ENCODE peak calls at places on chromosome 9, in seven cellular contexts. L, T, F, V, Y, P and Z are unnamed samples.

GRCh38 chr9:7243838-7244237 is 486.1 kb downstream of the KDM4C start:
- DNase-seq in L (no peak), T (no peak), F (no peak), V (no peak), Y (no peak), P (no peak), Z (no peak)

GRCh38 chr9:19379697-19380046 is 364 bp downstream of the RPS6 start:
- DNase-seq in L (peak), T (peak), F (no peak), V (peak), Y (peak), P (peak), Z (no peak)

GRCh38 chr9:91536211-91536691 is 112.6 kb upstream of the NFIL3 start:
- DNase-seq in L (no peak), T (no peak), F (peak), V (no peak), Y (peak), P (no peak), Z (peak)

GRCh38 chr9:91179237-91180138 is 182.2 kb downstream of the AUH start:
- DNase-seq in L (no peak), T (no peak), F (peak), V (peak), Y (no peak), P (no peak), Z (no peak)

GRCh38 chr9:14062449-14063187 is 251.3 kb downstream of the NFIB start:
- DNase-seq in L (no peak), T (no peak), F (peak), V (peak), Y (no peak), P (no peak), Z (no peak)

GRCh38 chr9:135661801-135662560 is 1.1 kb upstream of the LCN9 start:
- DNase-seq in L (no peak), T (no peak), F (no peak), V (peak), Y (no peak), P (no peak), Z (no peak)

GRCh38 chr9:133727277-133727875 is 10.8 kb downstream of the SARDH start:
- DNase-seq in L (peak), T (no peak), F (no peak), V (no peak), Y (peak), P (no peak), Z (no peak)

GRCh38 chr9:95605826-95606555 is 89.2 kb upstream of the PTCH1 start:
- DNase-seq in L (no peak), T (no peak), F (no peak), V (no peak), Y (peak), P (no peak), Z (no peak)

GRCh38 chr9:93601666-93602065 is 25.3 kb downstream of the PHF2 start:
- DNase-seq in L (no peak), T (no peak), F (no peak), V (no peak), Y (no peak), P (no peak), Z (no peak)

GRCh38 chr9:80561526-80561925 is 989.8 kb downstream of the TLE4 start:
- DNase-seq in L (no peak), T (no peak), F (peak), V (no peak), Y (no peak), P (no peak), Z (no peak)

GRCh38 chr9:20832775-20833174 is 148.7 kb downstream of the FOCAD start:
- DNase-seq in L (no peak), T (no peak), F (no peak), V (no peak), Y (no peak), P (no peak), Z (no peak)

GRCh38 chr9:19940808-19941207 is 152.0 kb upstream of the SLC24A2 start:
- DNase-seq in L (no peak), T (no peak), F (no peak), V (no peak), Y (no peak), P (no peak), Z (no peak)

GRCh38 chr9:126057036-126057435 is 269.6 kb upstream of the MVB12B start:
- DNase-seq in L (no peak), T (no peak), F (no peak), V (no peak), Y (no peak), P (no peak), Z (no peak)

GRCh38 chr9:126919193-126919592 is 4.6 kb downstream of the RALGPS1 start:
- DNase-seq in L (no peak), T (no peak), F (no peak), V (no peak), Y (peak), P (no peak), Z (no peak)

GRCh38 chr9:135468866-135469521 is 10.6 kb upstream of the PPP1R26 start:
- DNase-seq in L (no peak), T (no peak), F (no peak), V (peak), Y (no peak), P (no peak), Z (peak)

GRCh38 chr9:86708918-86709835 is 238.1 kb downstream of the GAS1 start:
- DNase-seq in L (no peak), T (no peak), F (no peak), V (no peak), Y (no peak), P (no peak), Z (no peak)

GRCh38 chr9:8486095-8486494 is 686.5 kb upstream of the DMAC1 start:
- DNase-seq in L (no peak), T (no peak), F (no peak), V (peak), Y (peak), P (peak), Z (peak)

GRCh38 chr9:93059097-93059959 is 827 bp downstream of the SUSD3 start:
- DNase-seq in L (no peak), T (peak), F (no peak), V (no peak), Y (no peak), P (no peak), Z (no peak)

GRCh38 chr9:3777137-3777536 is 251.3 kb upstream of the RFX3 start:
- DNase-seq in L (no peak), T (no peak), F (no peak), V (no peak), Y (peak), P (no peak), Z (peak)

GRCh38 chr9:86322973-86323644 is 31.1 kb downstream of the TUT7 start:
- DNase-seq in L (no peak), T (no peak), F (no peak), V (peak), Y (no peak), P (no peak), Z (no peak)

GRCh38 chr9:96214639-96215038 is 87.3 kb downstream of the HSD17B3 start:
- DNase-seq in L (no peak), T (no peak), F (no peak), V (no peak), Y (no peak), P (no peak), Z (no peak)

GRCh38 chr9:96192710-96193109 is 109.3 kb downstream of the HSD17B3 start:
- DNase-seq in L (no peak), T (no peak), F (no peak), V (no peak), Y (no peak), P (no peak), Z (no peak)

GRCh38 chr9:85427749-85428148 is 314.0 kb downstream of the AGTPBP1 start:
- DNase-seq in L (no peak), T (no peak), F (no peak), V (no peak), Y (no peak), P (no peak), Z (no peak)

GRCh38 chr9:14395300-14396082 is 81.5 kb upstream of the NFIB start:
- DNase-seq in L (no peak), T (no peak), F (no peak), V (no peak), Y (no peak), P (no peak), Z (no peak)

GRCh38 chr9:129549684-129550083 is 71.2 kb downstream of the C9orf50 start:
- DNase-seq in L (no peak), T (peak), F (no peak), V (peak), Y (no peak), P (no peak), Z (peak)

GRCh38 chr9:119282476-119283117 is 86.6 kb downstream of the BRINP1 start:
- DNase-seq in L (no peak), T (no peak), F (no peak), V (no peak), Y (no peak), P (no peak), Z (no peak)

GRCh38 chr9:119280740-119281485 is 88.3 kb downstream of the BRINP1 start:
- DNase-seq in L (no peak), T (no peak), F (no peak), V (no peak), Y (no peak), P (no peak), Z (no peak)

GRCh38 chr9:119284587-119285337 is 84.5 kb downstream of the BRINP1 start:
- DNase-seq in L (no peak), T (no peak), F (no peak), V (no peak), Y (no peak), P (no peak), Z (no peak)

GRCh38 chr9:119283118-119283794 is 86.0 kb downstream of the BRINP1 start:
- DNase-seq in L (no peak), T (no peak), F (peak), V (no peak), Y (peak), P (no peak), Z (no peak)

DNA sequence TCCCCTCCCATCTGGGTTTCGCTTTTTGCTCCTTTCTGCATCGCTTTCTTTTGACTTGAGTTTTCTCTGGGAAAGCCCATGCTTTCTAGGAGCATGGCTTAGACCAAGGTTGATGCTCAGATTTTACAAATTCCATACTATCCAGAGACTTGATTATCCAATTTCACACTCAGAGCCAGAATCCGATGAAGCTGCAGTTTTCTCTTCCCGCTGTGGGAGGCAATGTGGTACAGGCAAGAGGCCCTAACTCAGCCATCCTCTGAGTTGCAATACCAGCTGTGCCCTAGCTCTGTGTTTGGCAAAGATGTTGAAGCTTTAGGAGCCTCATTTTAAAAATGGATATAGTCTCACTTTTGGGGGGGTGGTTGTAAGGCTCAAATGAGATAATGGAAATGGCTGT is 85.1 kb downstream of the BRINP1 start:
- DNase-seq in L (no peak), T (no peak), F (no peak), V (no peak), Y (peak), P (no peak), Z (no peak)
- TF ChIP-seq CTCF in L (no peak), T (no peak), F (no peak), V (no peak), Y (peak), P (no peak), Z (no peak)

GRCh38 chr9:128001411-128002298 is 20.9 kb upstream of the EEIG1 start:
- DNase-seq in L (no peak), T (no peak), F (peak), V (peak), Y (peak), P (no peak), Z (peak)
- TF ChIP-seq CTCF in L (no peak), T (no peak), F (no peak), V (peak), Y (no peak), P (no peak), Z (no peak)

GRCh38 chr9:120289990-120290925 is 289.7 kb downstream of the CDK5RAP2 start:
- DNase-seq in L (no peak), T (no peak), F (peak), V (peak), Y (no peak), P (no peak), Z (no peak)

GRCh38 chr9:120291050-120291449 is 288.9 kb downstream of the CDK5RAP2 start:
- DNase-seq in L (no peak), T (no peak), F (no peak), V (no peak), Y (no peak), P (no peak), Z (no peak)

GRCh38 chr9:120284796-120285195 is 295.2 kb downstream of the CDK5RAP2 start:
- DNase-seq in L (no peak), T (no peak), F (peak), V (no peak), Y (no peak), P (no peak), Z (no peak)

GRCh38 chr9:120289091-120289490 is 290.9 kb downstream of the CDK5RAP2 start:
- DNase-seq in L (no peak), T (no peak), F (no peak), V (no peak), Y (no peak), P (no peak), Z (no peak)

DNA sequence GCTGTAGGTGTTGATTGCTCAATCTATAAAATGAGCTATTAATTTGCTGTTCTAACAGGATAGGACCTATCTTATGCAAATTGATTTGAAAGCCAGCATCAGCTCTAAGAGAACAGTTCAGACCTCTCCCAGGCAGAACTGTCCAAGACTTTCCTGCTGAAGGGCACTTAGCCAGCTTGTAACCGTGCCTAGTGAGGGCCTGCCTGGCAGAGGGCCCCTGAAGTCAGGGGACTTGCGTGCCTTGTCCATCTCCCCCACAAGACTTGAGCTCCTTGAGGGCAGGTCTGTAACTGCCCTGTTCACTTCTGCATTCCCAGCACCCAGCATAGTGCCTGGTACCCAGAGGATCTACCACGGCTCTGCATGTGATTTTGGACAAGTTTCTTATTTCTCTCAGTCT is 293.4 kb downstream of the CDK5RAP2 start:
- DNase-seq in L (no peak), T (no peak), F (no peak), V (no peak), Y (no peak), P (no peak), Z (no peak)
- TF ChIP-seq CTCF in L (no peak), T (no peak), F (no peak), V (no peak), Y (no peak), P (no peak), Z (no peak)

GRCh38 chr9:34256104-34256503 is 73.0 kb downstream of the KIF24 start:
- DNase-seq in L (no peak), T (no peak), F (no peak), V (no peak), Y (no peak), P (no peak), Z (no peak)
- TF ChIP-seq CTCF in L (no peak), T (no peak), F (no peak), V (no peak), Y (peak), P (no peak), Z (no peak)

GRCh38 chr9:123872710-123873109 is 57.2 kb downstream of the DENND1A start:
- DNase-seq in L (no peak), T (no peak), F (no peak), V (no peak), Y (no peak), P (no peak), Z (no peak)
- TF ChIP-seq CTCF in L (no peak), T (no peak), F (no peak), V (no peak), Y (no peak), P (no peak), Z (no peak)